ENCODE peak calls at places on chromosome 15, in four cellular contexts. I is A549, X is H1, Y is HepG2. B is an unnamed sample.
A peak's percentile ranks its signal among the peaks of the same experiment; 100 is the strongest.

GRCh38 chr15:29090617-29091466 is 178.8 kb downstream of the NSMCE3 start:
- DNase-seq in Y (peak; percentile 12), X (no peak), I (peak; percentile 41), B (peak; percentile 76)

GRCh38 chr15:39641187-39641889 is 60.5 kb downstream of the THBS1 start:
- DNase-seq in I (no peak), X (no peak), Y (no peak), B (no peak)

GRCh38 chr15:55250392-55250791 is 39.2 kb downstream of the RAB27A start:
- DNase-seq in Y (peak; percentile 78), X (no peak), I (peak; percentile 53), B (no peak)

GRCh38 chr15:67021455-67021854 is 43.9 kb upstream of the SMAD3 start:
- DNase-seq in Y (no peak), I (no peak), X (no peak), B (no peak)

GRCh38 chr15:101813803-101814534 is 2.0 kb downstream of the OR4F15 start:
- DNase-seq in I (peak; percentile 25), Y (no peak), X (no peak), B (no peak)

GRCh38 chr15:29348308-29348914 is 78.8 kb upstream of the NSMCE3 start:
- DNase-seq in I (no peak), Y (no peak), X (no peak), B (no peak)

GRCh38 chr15:56428821-56429458 is 36.0 kb downstream of the MNS1 start:
- DNase-seq in I (peak; percentile 45), X (no peak), Y (peak; percentile 32), B (peak; percentile 10)

GRCh38 chr15:77037475-77038209 is 33.3 kb downstream of the TSPAN3 start:
- DNase-seq in Y (no peak), X (no peak), I (no peak), B (no peak)

GRCh38 chr15:83200162-83200561 is 7.5 kb downstream of the HDGFL3 start:
- DNase-seq in I (no peak), X (no peak), Y (no peak), B (no peak)

GRCh38 chr15:57732526-57733331 is 26.2 kb downstream of the POLR2M start:
- DNase-seq in I (peak; percentile 64), X (no peak), Y (peak; percentile 49), B (peak; percentile 66)

GRCh38 chr15:89654847-89655805 is at the start of gene KIF7:
- DNase-seq in I (peak; percentile 42), Y (peak; percentile 32), X (peak; percentile 31), B (peak; percentile 42)

GRCh38 chr15:33154366-33155166 is 39.9 kb downstream of the FMN1 start:
- DNase-seq in Y (no peak), I (no peak), X (no peak), B (no peak)

GRCh38 chr15:52787123-52787503 is 3.0 kb downstream of the ONECUT1 start:
- DNase-seq in Y (no peak), X (no peak), I (no peak), B (no peak)

GRCh38 chr15:78085928-78086327 is 6.4 kb upstream of the SH2D7 start:
- DNase-seq in X (no peak), Y (no peak), I (no peak), B (no peak)

GRCh38 chr15:64523240-64523639 is 62.9 kb downstream of the ZNF609 start:
- DNase-seq in Y (no peak), X (no peak), I (no peak), B (no peak)

GRCh38 chr15:63040509-63040908 is 2.0 kb upstream of the TPM1 start:
- DNase-seq in Y (no peak), X (no peak), I (no peak), B (no peak)

GRCh38 chr15:32732574-32733157 is 14.9 kb downstream of the GREM1 start:
- DNase-seq in X (no peak), I (no peak), Y (no peak), B (no peak)

GRCh38 chr15:94266789-94267188 is 35.4 kb downstream of the MCTP2 start:
- DNase-seq in Y (no peak), X (no peak), I (no peak), B (no peak)

GRCh38 chr15:69131362-69132215 is 28.8 kb upstream of the GLCE start:
- DNase-seq in X (no peak), I (no peak), Y (no peak), B (no peak)

GRCh38 chr15:77025066-77025435 is 30.1 kb downstream of the PSTPIP1 start:
- DNase-seq in Y (no peak), I (no peak), X (no peak), B (no peak)

GRCh38 chr15:85737061-85737460 is 57.7 kb downstream of the KLHL25 start:
- DNase-seq in I (no peak), X (no peak), Y (no peak), B (no peak)

GRCh38 chr15:58355352-58355964 is 76.3 kb upstream of the LIPC start:
- DNase-seq in X (no peak), I (no peak), Y (no peak), B (no peak)

GRCh38 chr15:80367094-80367493 is 37.1 kb upstream of the ARNT2 start:
- DNase-seq in X (peak; percentile 15), Y (peak; percentile 3), I (peak; percentile 77), B (peak; percentile 30)

GRCh38 chr15:84658080-84658787 is at the start of gene NMB:
- DNase-seq in Y (peak; percentile 81), X (peak; percentile 77), I (peak; percentile 89), B (no peak)

GRCh38 chr15:78837543-78837942 is 26.3 kb upstream of the ADAMTS7 start:
- DNase-seq in X (no peak), Y (no peak), I (no peak), B (no peak)

GRCh38 chr15:58441376-58442070 is 9.7 kb downstream of the LIPC start:
- DNase-seq in I (peak; percentile 48), X (no peak), Y (no peak), B (no peak)

GRCh38 chr15:94456246-94456645 is 224.9 kb downstream of the MCTP2 start:
- DNase-seq in X (no peak), I (no peak), Y (no peak), B (no peak)

GRCh38 chr15:48645558-48646330 is at the start of gene FBN1:
- DNase-seq in I (peak; percentile 67), Y (peak; percentile 15), X (peak; percentile 39), B (no peak)

GRCh38 chr15:78049691-78050440 is 27.6 kb downstream of the TBC1D2B start:
- DNase-seq in I (no peak), X (no peak), Y (no peak), B (no peak)

GRCh38 chr15:77173487-77173886 is 102.6 kb upstream of the TSPAN3 start:
- DNase-seq in I (no peak), X (no peak), Y (peak; percentile 82), B (no peak)

GRCh38 chr15:35673093-35673573 is 127.2 kb upstream of the DPH6 start:
- DNase-seq in I (no peak), Y (peak; percentile 39), X (no peak), B (peak; percentile 80)

GRCh38 chr15:71194286-71194685 is 79.0 kb downstream of the THSD4 start:
- DNase-seq in I (no peak), X (no peak), Y (no peak), B (no peak)

GRCh38 chr15:57654136-57654845 is 52.2 kb upstream of the POLR2M start:
- DNase-seq in Y (no peak), I (no peak), X (no peak), B (no peak)

GRCh38 chr15:34984884-34985630 is 3.0 kb downstream of the ZNF770 start:
- DNase-seq in I (no peak), X (no peak), Y (peak; percentile 44), B (no peak)

GRCh38 chr15:91357011-91357410 is 257.0 kb downstream of the SV2B start:
- DNase-seq in Y (no peak), I (no peak), X (no peak), B (no peak)

GRCh38 chr15:95174880-95175279 is 943.5 kb downstream of the MCTP2 start:
- DNase-seq in X (no peak), I (no peak), Y (no peak), B (no peak)

GRCh38 chr15:40787344-40787841 is 17.6 kb downstream of the C15orf62 start:
- DNase-seq in Y (no peak), I (no peak), X (peak; percentile 64), B (no peak)

DNA sequence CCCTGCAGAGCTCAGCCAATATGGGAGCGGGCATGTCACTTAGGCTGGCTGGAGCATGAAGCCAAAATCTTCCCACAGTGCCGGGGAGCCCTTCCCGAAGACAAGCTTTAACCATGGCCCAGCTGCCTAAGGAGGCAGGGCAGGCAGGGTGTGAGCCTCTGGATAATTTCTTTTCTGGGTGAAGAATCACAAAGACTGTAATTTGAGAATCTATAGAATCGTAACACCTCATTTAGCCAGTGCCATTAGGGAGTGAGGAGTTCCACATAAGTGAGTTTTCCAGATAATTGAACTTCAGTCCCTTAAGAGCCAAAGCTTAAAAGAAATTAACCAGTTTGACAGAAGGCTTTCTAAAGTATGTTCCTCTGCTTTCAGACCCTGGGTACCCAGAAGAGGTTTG is 40.3 kb upstream of the TLE3 start:
- DNase-seq in I (no peak), X (no peak), Y (no peak), B (no peak)
- TF ChIP-seq RNF2 in I (no peak), X (no peak), Y (no peak), B (no peak)

GRCh38 chr15:51117270-51117669 is 22.6 kb upstream of the TNFAIP8L3 start:
- DNase-seq in X (no peak), Y (no peak), I (no peak), B (no peak)

GRCh38 chr15:51111061-51111460 is 16.4 kb upstream of the TNFAIP8L3 start:
- DNase-seq in X (no peak), Y (no peak), I (no peak), B (no peak)

GRCh38 chr15:51112078-51112477 is 17.4 kb upstream of the TNFAIP8L3 start:
- DNase-seq in I (no peak), Y (no peak), X (no peak), B (no peak)

GRCh38 chr15:51110171-51110570 is 15.5 kb upstream of the TNFAIP8L3 start:
- DNase-seq in Y (no peak), I (no peak), X (no peak), B (no peak)

DNA sequence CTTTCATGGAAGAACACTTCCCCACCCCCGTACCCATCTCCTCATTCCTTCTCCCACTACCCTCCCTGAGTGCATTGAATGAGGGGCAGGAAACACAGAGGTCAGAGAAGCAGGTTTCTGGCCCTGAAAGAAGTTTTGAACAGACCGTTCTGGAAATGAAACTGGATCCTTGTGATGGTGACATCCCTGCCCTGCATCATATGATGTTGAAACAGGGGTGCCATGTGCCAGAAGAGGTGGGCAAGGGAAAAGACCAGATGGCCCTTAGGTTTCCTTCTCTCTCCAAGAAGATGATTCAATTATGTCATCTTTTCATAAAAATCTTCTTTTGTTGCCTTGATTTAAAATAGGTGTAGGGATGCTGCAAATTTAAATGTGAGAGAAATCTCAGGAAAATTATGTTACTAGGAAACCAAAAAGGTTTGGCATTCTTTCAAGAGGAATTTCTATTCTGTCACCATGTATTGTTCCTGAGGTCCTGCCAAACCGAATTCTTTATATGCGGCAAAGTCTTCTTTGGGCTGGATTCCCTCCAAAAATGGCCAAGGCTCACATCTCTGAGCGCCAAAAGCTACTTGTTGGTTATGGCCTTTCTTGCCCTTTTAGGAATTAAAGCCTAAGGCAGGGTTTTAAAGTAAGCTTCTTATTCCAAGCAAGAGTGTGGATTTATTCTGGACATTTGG is 19.9 kb upstream of the TNFAIP8L3 start:
- DNase-seq in Y (no peak), X (no peak), I (no peak), B (no peak)
- TF ChIP-seq RFX5 in Y (no peak), X (no peak), I (no peak), B (no peak)

GRCh38 chr15:42138968-42139386 is 17.5 kb downstream of the PLA2G4F start:
- DNase-seq in I (no peak), X (no peak), Y (peak; percentile 93), B (no peak)
- TF ChIP-seq JUN in I (no peak), X (no peak), Y (peak; percentile 67), B (no peak)

GRCh38 chr15:25053000-25053815 is 98.4 kb downstream of the SNRPN start:
- DNase-seq in Y (no peak), X (no peak), I (no peak), B (no peak)
- TF ChIP-seq RNF2 in Y (no peak), X (no peak), I (no peak), B (no peak)